ENCODE peak calls at places on chromosome X, in six cellular contexts. C is non-pigmented ciliary epithelial cell; Q is stimulated activated CD4-positive, alpha-beta T cell treated with anti-CD3 and anti-CD28 coated beads, Interleukin-4, amount 100 ng/mL, for 24 hours; X is CD8-positive, alpha-beta T cell; M is neural crest cell; D is activated gamma-delta T cell treated with Interleukin-2 at 50 U/mL for 16 hours. E is an unnamed sample.

GRCh38 chrX:154472685-154473632 is 6.1 kb downstream of the LAGE3 start:
- DNase-seq in C (no peak), Q (no peak), X (no peak), M (no peak), D (no peak), E (no peak)

GRCh38 chrX:68632491-68632890 is 15.0 kb upstream of the STARD8 start:
- DNase-seq in C (no peak), Q (no peak), X (no peak), M (no peak), D (no peak), E (no peak)

GRCh38 chrX:154401918-154402621 is 3.9 kb downstream of the RPL10 start:
- DNase-seq in C (no peak), Q (no peak), X (no peak), M (no peak), D (no peak), E (no peak)

GRCh38 chrX:70901465-70901864 is 7.0 kb downstream of the TEX11 start:
- DNase-seq in C (no peak), Q (no peak), X (no peak), M (no peak), D (no peak), E (no peak)

GRCh38 chrX:4240541-4241194 is 527.2 kb upstream of the PRKX start:
- DNase-seq in C (no peak), Q (no peak), X (no peak), M (no peak), D (no peak), E (no peak)

GRCh38 chrX:28347526-28347925 is 239.7 kb upstream of the IL1RAPL1 start:
- DNase-seq in C (no peak), Q (no peak), X (no peak), M (no peak), D (no peak), E (no peak)

GRCh38 chrX:49273181-49273727 is 3.7 kb downstream of the PPP1R3F start:
- DNase-seq in C (no peak), Q (peak), X (no peak), M (no peak), D (peak), E (no peak)

GRCh38 chrX:14673764-14674163 is 144.4 kb downstream of the GLRA2 start:
- DNase-seq in C (peak), Q (peak), X (no peak), M (no peak), D (no peak), E (no peak)

GRCh38 chrX:49258749-49259124 is 5.8 kb downstream of the FOXP3 start:
- DNase-seq in C (no peak), Q (no peak), X (no peak), M (no peak), D (no peak), E (no peak)

GRCh38 chrX:141733371-141733770 is 34.8 kb upstream of the SPANXD start:
- DNase-seq in C (no peak), Q (no peak), X (no peak), M (no peak), D (no peak), E (no peak)

GRCh38 chrX:110146521-110146920 is 143.6 kb downstream of the TMEM164 start:
- DNase-seq in C (no peak), Q (peak), X (no peak), M (peak), D (peak), E (no peak)

GRCh38 chrX:2707334-2707760 is 16.3 kb downstream of the CD99 start:
- DNase-seq in C (no peak), Q (peak), X (peak), M (no peak), D (peak), E (peak)

GRCh38 chrX:48493890-48494364 is 14.9 kb upstream of the PORCN start:
- DNase-seq in C (no peak), Q (no peak), X (no peak), M (peak), D (no peak), E (no peak)

GRCh38 chrX:134733595-134733994 is 75.3 kb upstream of the PLAC1 start:
- DNase-seq in C (no peak), Q (no peak), X (no peak), M (no peak), D (no peak), E (no peak)

GRCh38 chrX:7432901-7433300 is 284.9 kb upstream of the PUDP start:
- DNase-seq in C (no peak), Q (no peak), X (no peak), M (no peak), D (no peak), E (no peak)

GRCh38 chrX:154750301-154751120 is at the start of gene GAB3:
- DNase-seq in C (no peak), Q (peak), X (no peak), M (no peak), D (peak), E (no peak)

GRCh38 chrX:17020828-17021821 is 74.7 kb downstream of the REPS2 start:
- DNase-seq in C (no peak), Q (no peak), X (no peak), M (no peak), D (no peak), E (no peak)

GRCh38 chrX:15790766-15791380 is 589 bp downstream of the ZRSR2 start:
- DNase-seq in C (no peak), Q (no peak), X (peak), M (no peak), D (no peak), E (no peak)

GRCh38 chrX:14529288-14529989 is at the start of gene GLRA2:
- DNase-seq in C (no peak), Q (no peak), X (no peak), M (peak), D (no peak), E (no peak)

GRCh38 chrX:49059209-49060191 is 701 bp downstream of the CCDC120 start:
- DNase-seq in C (no peak), Q (no peak), X (no peak), M (no peak), D (no peak), E (no peak)

GRCh38 chrX:129749069-129749468 is 10.3 kb downstream of the XPNPEP2 start:
- DNase-seq in C (no peak), Q (no peak), X (no peak), M (no peak), D (no peak), E (no peak)

GRCh38 chrX:13007519-13008188 is 32.7 kb downstream of the TMSB4X start:
- DNase-seq in C (no peak), Q (no peak), X (no peak), M (no peak), D (no peak), E (no peak)

GRCh38 chrX:7891928-7892327 is 35.3 kb downstream of the PNPLA4 start:
- DNase-seq in C (no peak), Q (no peak), X (no peak), M (no peak), D (no peak), E (no peak)

GRCh38 chrX:106952089-106952488 is 31.9 kb downstream of the CLDN2 start:
- DNase-seq in C (no peak), Q (no peak), X (no peak), M (no peak), D (no peak), E (no peak)

GRCh38 chrX:11672213-11672612 is 6.5 kb upstream of the ARHGAP6 start:
- DNase-seq in C (no peak), Q (no peak), X (no peak), M (no peak), D (no peak), E (no peak)

GRCh38 chrX:121236040-121236439 is 188.6 kb downstream of the GLUD2 start:
- DNase-seq in C (no peak), Q (no peak), X (no peak), M (no peak), D (no peak), E (no peak)

GRCh38 chrX:39816871-39817731 is 280.7 kb downstream of the BCOR start:
- DNase-seq in C (no peak), Q (peak), X (no peak), M (no peak), D (no peak), E (no peak)

GRCh38 chrX:42098897-42099296 is 175.5 kb upstream of the CASK start:
- DNase-seq in C (no peak), Q (no peak), X (no peak), M (no peak), D (no peak), E (no peak)

GRCh38 chrX:43703211-43703791 is 47.2 kb downstream of the MAOA start:
- DNase-seq in C (peak), Q (no peak), X (no peak), M (no peak), D (no peak), E (no peak)

GRCh38 chrX:140918398-140919043 is 83.9 kb upstream of the SPANXB1 start:
- DNase-seq in C (peak), Q (peak), X (no peak), M (peak), D (no peak), E (no peak)

GRCh38 chrX:72295745-72296144 is 10.0 kb downstream of the CITED1 start:
- DNase-seq in C (no peak), Q (no peak), X (no peak), M (no peak), D (no peak), E (no peak)